ENCODE peak calls at places on chromosomes 16 and 17, in seven cellular contexts. One of them, this sample, is unnamed.

GRCh38 chr16:8620535-8620934 is 963 bp upstream of the METTL22 start:
- DNase-seq in cardiac muscle cell: no peak
- DNase-seq in neural progenitor cell: no peak
- DNase-seq in heart left ventricle: no peak
- DNase-seq in tibial nerve: no peak
- DNase-seq in heart right ventricle: no peak
- DNase-seq in body of pancreas: no peak
- DNase-seq in this sample: no peak

GRCh38 chr16:71460246-71460645 is 1.8 kb downstream of the ZNF23 start:
- DNase-seq in neural progenitor cell: no peak
- DNase-seq in heart right ventricle: no peak
- DNase-seq in cardiac muscle cell: peak; percentile 79
- DNase-seq in heart left ventricle: no peak
- DNase-seq in body of pancreas: no peak
- DNase-seq in tibial nerve: no peak
- DNase-seq in this sample: no peak

GRCh38 chr16:17532338-17532995 is 61.7 kb upstream of the XYLT1 start:
- DNase-seq in body of pancreas: no peak
- DNase-seq in tibial nerve: no peak
- DNase-seq in heart left ventricle: no peak
- DNase-seq in neural progenitor cell: no peak
- DNase-seq in cardiac muscle cell: no peak
- DNase-seq in heart right ventricle: no peak
- DNase-seq in this sample: no peak

GRCh38 chr17:15263206-15263579 is 1.9 kb downstream of the PMP22 start:
- DNase-seq in neural progenitor cell: peak; percentile 73
- DNase-seq in body of pancreas: peak; percentile 61
- DNase-seq in heart left ventricle: peak; percentile 88
- DNase-seq in heart right ventricle: peak; percentile 91
- DNase-seq in tibial nerve: peak; percentile 85
- DNase-seq in cardiac muscle cell: peak; percentile 92
- DNase-seq in this sample: no peak

GRCh38 chr17:2965621-2966275 is 97.7 kb downstream of the OR1D5 start:
- DNase-seq in neural progenitor cell: no peak
- DNase-seq in tibial nerve: no peak
- DNase-seq in heart left ventricle: no peak
- DNase-seq in heart right ventricle: no peak
- DNase-seq in body of pancreas: peak; percentile 40
- DNase-seq in cardiac muscle cell: peak; percentile 58
- DNase-seq in this sample: no peak

GRCh38 chr17:65173284-65173793 is 36.2 kb downstream of the RGS9 start:
- DNase-seq in heart left ventricle: peak; percentile 13
- DNase-seq in body of pancreas: peak; percentile 59
- DNase-seq in neural progenitor cell: no peak
- DNase-seq in cardiac muscle cell: peak; percentile 86
- DNase-seq in heart right ventricle: peak; percentile 15
- DNase-seq in tibial nerve: no peak
- DNase-seq in this sample: peak; percentile 38

GRCh38 chr17:49157784-49158183 is 25.2 kb downstream of the B4GALNT2 start:
- DNase-seq in body of pancreas: no peak
- DNase-seq in tibial nerve: no peak
- DNase-seq in heart right ventricle: no peak
- DNase-seq in heart left ventricle: no peak
- DNase-seq in cardiac muscle cell: peak; percentile 42
- DNase-seq in neural progenitor cell: no peak
- DNase-seq in this sample: peak; percentile 19

GRCh38 chr17:51397361-51398127 is 137.2 kb downstream of the UTP18 start:
- DNase-seq in neural progenitor cell: no peak
- DNase-seq in tibial nerve: no peak
- DNase-seq in cardiac muscle cell: no peak
- DNase-seq in body of pancreas: no peak
- DNase-seq in heart right ventricle: no peak
- DNase-seq in heart left ventricle: no peak
- DNase-seq in this sample: peak; percentile 82

GRCh38 chr16:76265434-76266045 is 11.7 kb upstream of the CNTNAP4 start:
- DNase-seq in cardiac muscle cell: peak; percentile 46
- DNase-seq in tibial nerve: no peak
- DNase-seq in body of pancreas: peak; percentile 35
- DNase-seq in neural progenitor cell: peak; percentile 67
- DNase-seq in heart right ventricle: no peak
- DNase-seq in heart left ventricle: no peak
- DNase-seq in this sample: no peak

GRCh38 chr16:1545044-1545736 is 11.7 kb downstream of the TMEM204 start:
- DNase-seq in heart left ventricle: peak; percentile 83
- DNase-seq in body of pancreas: no peak
- DNase-seq in tibial nerve: no peak
- DNase-seq in cardiac muscle cell: no peak
- DNase-seq in heart right ventricle: peak; percentile 83
- DNase-seq in neural progenitor cell: no peak
- DNase-seq in this sample: no peak

GRCh38 chr17:71870546-71870862 is 250.3 kb upstream of the SOX9 start:
- DNase-seq in cardiac muscle cell: no peak
- DNase-seq in tibial nerve: no peak
- DNase-seq in heart right ventricle: no peak
- DNase-seq in heart left ventricle: no peak
- DNase-seq in neural progenitor cell: peak; percentile 47
- DNase-seq in body of pancreas: no peak
- DNase-seq in this sample: no peak

GRCh38 chr17:75341784-75342183 is 52.6 kb upstream of the SLC25A19 start:
- DNase-seq in tibial nerve: no peak
- DNase-seq in cardiac muscle cell: no peak
- DNase-seq in heart right ventricle: no peak
- DNase-seq in heart left ventricle: no peak
- DNase-seq in body of pancreas: no peak
- DNase-seq in neural progenitor cell: no peak
- DNase-seq in this sample: no peak

GRCh38 chr16:53099318-53100130 is 44.7 kb downstream of the CHD9 start:
- DNase-seq in neural progenitor cell: peak; percentile 88
- DNase-seq in heart right ventricle: peak; percentile 93
- DNase-seq in body of pancreas: peak; percentile 97
- DNase-seq in tibial nerve: peak; percentile 70
- DNase-seq in cardiac muscle cell: peak; percentile 97
- DNase-seq in heart left ventricle: peak; percentile 93
- DNase-seq in this sample: peak; percentile 81

GRCh38 chr16:15034266-15035162 is 21.4 kb downstream of the NTAN1 start:
- DNase-seq in body of pancreas: no peak
- DNase-seq in heart right ventricle: no peak
- DNase-seq in neural progenitor cell: no peak
- DNase-seq in cardiac muscle cell: peak; percentile 41
- DNase-seq in heart left ventricle: no peak
- DNase-seq in tibial nerve: no peak
- DNase-seq in this sample: no peak

GRCh38 chr17:9200699-9201359 is 179.5 kb downstream of the NTN1 start:
- DNase-seq in heart right ventricle: no peak
- DNase-seq in neural progenitor cell: no peak
- DNase-seq in heart left ventricle: no peak
- DNase-seq in tibial nerve: no peak
- DNase-seq in body of pancreas: no peak
- DNase-seq in cardiac muscle cell: no peak
- DNase-seq in this sample: no peak

GRCh38 chr17:81481011-81481799 is 31.4 kb downstream of the ACTG1 start:
- DNase-seq in tibial nerve: peak; percentile 59
- DNase-seq in neural progenitor cell: peak; percentile 87
- DNase-seq in body of pancreas: peak; percentile 58
- DNase-seq in cardiac muscle cell: peak; percentile 81
- DNase-seq in heart right ventricle: peak; percentile 72
- DNase-seq in heart left ventricle: peak; percentile 84
- DNase-seq in this sample: no peak

GRCh38 chr16:64312292-64312691 is 809.6 kb downstream of the CDH11 start:
- DNase-seq in heart left ventricle: no peak
- DNase-seq in body of pancreas: no peak
- DNase-seq in cardiac muscle cell: no peak
- DNase-seq in neural progenitor cell: no peak
- DNase-seq in heart right ventricle: no peak
- DNase-seq in tibial nerve: no peak
- DNase-seq in this sample: no peak

GRCh38 chr16:10514369-10515055 is 65.9 kb downstream of the EMP2 start:
- DNase-seq in heart right ventricle: peak; percentile 49
- DNase-seq in heart left ventricle: peak; percentile 31
- DNase-seq in cardiac muscle cell: peak; percentile 84
- DNase-seq in neural progenitor cell: peak; percentile 59
- DNase-seq in body of pancreas: peak; percentile 80
- DNase-seq in tibial nerve: no peak
- DNase-seq in this sample: no peak

GRCh38 chr17:31216053-31216751 is 80.8 kb downstream of the OMG start:
- DNase-seq in heart right ventricle: no peak
- DNase-seq in tibial nerve: no peak
- DNase-seq in cardiac muscle cell: peak; percentile 79
- DNase-seq in neural progenitor cell: peak; percentile 60
- DNase-seq in heart left ventricle: no peak
- DNase-seq in body of pancreas: no peak
- DNase-seq in this sample: no peak

GRCh38 chr16:55668337-55669281 is 12.8 kb downstream of the SLC6A2 start:
- DNase-seq in body of pancreas: no peak
- DNase-seq in tibial nerve: no peak
- DNase-seq in neural progenitor cell: no peak
- DNase-seq in heart right ventricle: no peak
- DNase-seq in heart left ventricle: no peak
- DNase-seq in cardiac muscle cell: peak; percentile 15
- DNase-seq in this sample: peak; percentile 18

GRCh38 chr16:77574867-77575619 is 140.2 kb upstream of the ADAMTS18 start:
- DNase-seq in cardiac muscle cell: peak; percentile 71
- DNase-seq in tibial nerve: no peak
- DNase-seq in body of pancreas: no peak
- DNase-seq in heart left ventricle: peak; percentile 55
- DNase-seq in neural progenitor cell: no peak
- DNase-seq in heart right ventricle: peak; percentile 64
- DNase-seq in this sample: no peak

GRCh38 chr17:64781013-64781392 is 118.9 kb upstream of the SMURF2 start:
- DNase-seq in body of pancreas: no peak
- DNase-seq in cardiac muscle cell: no peak
- DNase-seq in heart right ventricle: no peak
- DNase-seq in neural progenitor cell: peak; percentile 47
- DNase-seq in tibial nerve: no peak
- DNase-seq in heart left ventricle: no peak
- DNase-seq in this sample: no peak

GRCh38 chr17:19750020-19750572 is 2.0 kb upstream of the ALDH3A1 start:
- DNase-seq in tibial nerve: no peak
- DNase-seq in heart right ventricle: no peak
- DNase-seq in body of pancreas: no peak
- DNase-seq in heart left ventricle: no peak
- DNase-seq in cardiac muscle cell: no peak
- DNase-seq in neural progenitor cell: no peak
- DNase-seq in this sample: no peak

GRCh38 chr17:40301315-40301714 is 7.7 kb upstream of the RARA start:
- DNase-seq in heart right ventricle: no peak
- DNase-seq in cardiac muscle cell: no peak
- DNase-seq in body of pancreas: no peak
- DNase-seq in tibial nerve: no peak
- DNase-seq in heart left ventricle: no peak
- DNase-seq in neural progenitor cell: no peak
- DNase-seq in this sample: no peak
- TF ChIP-seq CTCF in heart right ventricle: peak; percentile 52
- TF ChIP-seq CTCF in cardiac muscle cell: no peak
- TF ChIP-seq CTCF in body of pancreas: no peak
- TF ChIP-seq CTCF in tibial nerve: no peak
- TF ChIP-seq CTCF in heart left ventricle: no peak
- TF ChIP-seq CTCF in neural progenitor cell: peak; percentile 31
- TF ChIP-seq CTCF in this sample: peak; percentile 44

DNA sequence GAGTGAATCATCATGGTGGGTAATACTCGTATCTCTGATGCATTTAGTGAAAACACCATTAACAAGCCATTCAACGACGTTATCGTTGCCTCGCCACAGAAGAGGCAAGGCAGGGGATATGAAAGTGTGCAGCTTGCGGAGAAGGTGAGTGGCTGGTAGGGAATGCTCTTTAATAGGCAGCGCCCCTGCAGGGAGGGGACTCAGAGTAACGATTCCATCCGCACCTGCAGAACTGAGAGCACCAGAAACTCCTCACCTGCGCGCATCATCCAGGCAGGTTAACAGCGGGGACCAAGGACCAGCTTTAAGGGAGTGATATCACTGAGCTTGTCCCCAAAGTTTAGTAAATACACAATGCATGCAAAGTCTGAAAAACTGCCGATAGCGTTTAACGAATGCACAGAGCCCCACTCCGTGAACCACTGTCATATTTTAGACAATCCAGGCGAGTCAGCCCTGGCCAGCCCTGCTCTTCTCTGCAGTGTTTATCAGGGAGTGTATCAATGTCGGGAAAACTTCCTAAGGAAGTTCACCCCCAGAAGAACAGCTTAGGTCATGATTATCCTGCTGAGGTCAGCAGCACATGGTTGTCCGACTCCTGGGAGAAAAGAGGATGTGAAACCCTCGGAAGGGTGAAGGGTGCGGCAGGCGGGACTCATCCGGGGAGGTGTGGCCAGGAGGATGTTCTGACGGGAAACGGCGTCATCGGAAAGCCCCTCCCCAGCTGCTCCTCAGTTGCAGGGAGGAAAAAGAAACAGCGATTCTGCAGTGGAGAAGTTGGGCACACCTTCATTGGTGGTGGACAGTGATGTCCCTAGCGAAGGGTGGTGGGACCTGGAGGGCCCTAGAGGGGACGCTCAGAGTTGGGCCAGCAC is 68.5 kb upstream of the DNAH17 start:
- DNase-seq in neural progenitor cell: no peak
- DNase-seq in heart right ventricle: peak; percentile 89
- DNase-seq in body of pancreas: peak; percentile 84
- DNase-seq in tibial nerve: peak; percentile 51
- DNase-seq in cardiac muscle cell: peak; percentile 72
- DNase-seq in heart left ventricle: peak; percentile 88
- DNase-seq in this sample: no peak
- H3K4me3 ChIP-seq in neural progenitor cell: no peak overlapping the region
- H3K4me3 ChIP-seq in heart right ventricle: no peak overlapping the region
- H3K4me3 ChIP-seq in body of pancreas: no peak overlapping the region
- H3K4me3 ChIP-seq in tibial nerve: no peak overlapping the region
- H3K4me3 ChIP-seq in cardiac muscle cell: no peak overlapping the region
- H3K4me3 ChIP-seq in heart left ventricle: no peak overlapping the region
- H3K4me3 ChIP-seq in this sample: no peak overlapping the region

GRCh38 chr17:17384291-17384615 is 81.1 kb downstream of the NT5M start:
- DNase-seq in heart left ventricle: no peak
- DNase-seq in heart right ventricle: no peak
- DNase-seq in cardiac muscle cell: no peak
- DNase-seq in body of pancreas: no peak
- DNase-seq in neural progenitor cell: no peak
- DNase-seq in tibial nerve: no peak
- DNase-seq in this sample: no peak
- H3K27me3 ChIP-seq in heart left ventricle: no peaks in the 10 kb centered on the region
- H3K27me3 ChIP-seq in heart right ventricle: peaks cover 9% of the 10 kb centered on the region
- H3K27me3 ChIP-seq in cardiac muscle cell: peaks cover 8% of the 10 kb centered on the region
- H3K27me3 ChIP-seq in body of pancreas: no peaks in the 10 kb centered on the region
- H3K27me3 ChIP-seq in neural progenitor cell: no peaks in the 10 kb centered on the region
- H3K27me3 ChIP-seq in tibial nerve: no peaks in the 10 kb centered on the region
- H3K27me3 ChIP-seq in this sample: peaks cover 26% of the 10 kb centered on the region

DNA sequence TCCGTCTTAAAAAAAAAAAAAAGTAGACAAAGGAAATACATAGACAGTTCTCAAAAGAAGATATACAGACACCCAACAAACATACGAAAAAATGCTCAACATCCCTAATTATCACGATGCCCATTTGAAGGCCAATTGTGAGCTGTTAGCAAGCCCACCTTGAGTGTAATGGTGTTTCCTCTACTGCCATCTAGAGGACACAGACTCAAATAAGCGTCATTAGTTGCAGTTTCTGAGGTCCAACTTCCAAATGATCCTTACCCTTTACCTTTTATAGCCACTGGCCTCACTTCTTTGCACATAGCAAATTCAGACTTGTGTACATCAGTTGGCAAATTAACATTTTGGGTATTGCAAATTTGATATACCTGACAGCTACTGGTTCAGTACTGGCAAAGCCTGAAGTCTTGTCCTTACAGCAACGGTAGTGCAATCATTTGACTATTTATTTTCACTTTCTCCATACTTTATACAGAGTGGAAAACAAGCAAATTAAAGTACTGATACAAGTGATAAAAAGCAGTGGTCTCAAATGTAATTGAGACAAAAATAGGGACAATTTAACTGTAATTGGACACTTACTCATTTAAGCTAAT is 536.3 kb upstream of the EEF2KMT start:
- DNase-seq in heart right ventricle: no peak
- DNase-seq in heart left ventricle: no peak
- DNase-seq in tibial nerve: no peak
- DNase-seq in cardiac muscle cell: peak; percentile 4
- DNase-seq in body of pancreas: no peak
- DNase-seq in neural progenitor cell: peak; percentile 77
- DNase-seq in this sample: no peak
- TF ChIP-seq CTCF in heart right ventricle: peak; percentile 61
- TF ChIP-seq CTCF in heart left ventricle: peak; percentile 27
- TF ChIP-seq CTCF in tibial nerve: no peak
- TF ChIP-seq CTCF in cardiac muscle cell: no peak
- TF ChIP-seq CTCF in body of pancreas: peak; percentile 16
- TF ChIP-seq CTCF in neural progenitor cell: peak; percentile 72
- TF ChIP-seq CTCF in this sample: peak; percentile 22